ENCODE peak calls at places on chromosomes 6 and 20, in six cellular contexts. O, D, P, K, F and S are unnamed samples.

GRCh38 chr20:60009826-60010616 is 51.8 kb downstream of the CDH26 start:
- DNase-seq in O (peak), D (no peak), P (no peak), K (no peak), F (peak), S (peak)

GRCh38 chr20:25514195-25514594 is 71.1 kb downstream of the NINL start:
- DNase-seq in O (no peak), D (no peak), P (no peak), K (no peak), F (no peak), S (no peak)

GRCh38 chr6:142088858-142089216 is 43.9 kb upstream of the GJE1 start:
- DNase-seq in O (peak), D (no peak), P (peak), K (peak), F (peak), S (peak)

GRCh38 chr6:82337688-82338257 is 25.8 kb upstream of the TPBG start:
- DNase-seq in O (no peak), D (no peak), P (no peak), K (no peak), F (no peak), S (no peak)

GRCh38 chr20:48236485-48237055 is 451.3 kb upstream of the SULF2 start:
- DNase-seq in O (no peak), D (peak), P (no peak), K (no peak), F (no peak), S (no peak)

GRCh38 chr6:131643262-131643631 is 6.1 kb downstream of the ENPP3 start:
- DNase-seq in O (no peak), D (no peak), P (no peak), K (no peak), F (no peak), S (no peak)

GRCh38 chr20:25484224-25484846 is 76.9 kb downstream of the GINS1 start:
- DNase-seq in O (no peak), D (no peak), P (no peak), K (no peak), F (no peak), S (no peak)

GRCh38 chr6:9485992-9486391 is 928.9 kb downstream of the TFAP2A start:
- DNase-seq in O (no peak), D (no peak), P (no peak), K (no peak), F (no peak), S (no peak)

GRCh38 chr6:104884867-104885517 is 25.3 kb upstream of the HACE1 start:
- DNase-seq in O (no peak), D (no peak), P (no peak), K (no peak), F (no peak), S (peak)

GRCh38 chr20:4944918-4945317 is 56.4 kb downstream of the SLC23A2 start:
- DNase-seq in O (no peak), D (no peak), P (no peak), K (no peak), F (no peak), S (no peak)

GRCh38 chr6:26472549-26473245 is 14.9 kb downstream of the BTN2A1 start:
- DNase-seq in O (no peak), D (no peak), P (no peak), K (no peak), F (no peak), S (no peak)

GRCh38 chr6:157527471-157527907 is 146.5 kb downstream of the ZDHHC14 start:
- DNase-seq in O (peak), D (peak), P (no peak), K (peak), F (no peak), S (peak)

GRCh38 chr6:43274916-43275597 is 23.0 kb upstream of the SLC22A7 start:
- DNase-seq in O (no peak), D (no peak), P (no peak), K (no peak), F (peak), S (no peak)

GRCh38 chr6:165895421-165896165 is 232.6 kb upstream of the PDE10A start:
- DNase-seq in O (no peak), D (no peak), P (no peak), K (no peak), F (no peak), S (peak)

GRCh38 chr6:150025201-150025917 is at the start of gene RAET1L:
- DNase-seq in O (no peak), D (no peak), P (no peak), K (peak), F (no peak), S (peak)

GRCh38 chr6:117351521-117351920 is 74.2 kb downstream of the ROS1 start:
- DNase-seq in O (no peak), D (no peak), P (no peak), K (no peak), F (no peak), S (no peak)

GRCh38 chr6:117354671-117355070 is 71.1 kb downstream of the ROS1 start:
- DNase-seq in O (no peak), D (no peak), P (no peak), K (no peak), F (no peak), S (no peak)

GRCh38 chr6:117352466-117353081 is 73.2 kb downstream of the ROS1 start:
- DNase-seq in O (peak), D (no peak), P (no peak), K (peak), F (no peak), S (peak)
- TF ChIP-seq CTCF in O (peak), D (no peak), P (peak), K (peak), F (peak), S (peak)

GRCh38 chr6:170346649-170347048 is 40.1 kb downstream of the FAM120B start:
- DNase-seq in O (no peak), D (no peak), P (no peak), K (no peak), F (no peak), S (no peak)
- H3K4me3 ChIP-seq in O (no peak), D (no peak), P (no peak), K (no peak), F (no peak), S (no peak)

GRCh38 chr20:38603286-38603685 is 1.7 kb downstream of the ARHGAP40 start:
- DNase-seq in O (no peak), D (no peak), P (no peak), K (no peak), F (no peak), S (no peak)

GRCh38 chr20:38602185-38602581 is 574 bp downstream of the ARHGAP40 start:
- DNase-seq in O (no peak), D (no peak), P (no peak), K (no peak), F (no peak), S (no peak)

GRCh38 chr20:38601216-38602184 is at the start of gene ARHGAP40:
- DNase-seq in O (peak), D (no peak), P (no peak), K (no peak), F (peak), S (no peak)

GRCh38 chr20:38599410-38599882 is 2.2 kb upstream of the ARHGAP40 start:
- DNase-seq in O (peak), D (no peak), P (peak), K (no peak), F (no peak), S (peak)

GRCh38 chr20:38600057-38600456 is 1.6 kb upstream of the ARHGAP40 start:
- DNase-seq in O (no peak), D (no peak), P (no peak), K (no peak), F (no peak), S (no peak)
- H3K27ac ChIP-seq in O (no peak), D (no peak), P (no peak), K (no peak), F (no peak), S (no peak)

GRCh38 chr6:114253431-114253830 is 89.4 kb downstream of the HS3ST5 start:
- DNase-seq in O (no peak), D (no peak), P (no peak), K (no peak), F (no peak), S (no peak)
- TF ChIP-seq CTCF in O (no peak), D (no peak), P (no peak), K (no peak), F (no peak), S (no peak)

GRCh38 chr20:57717797-57718196 is 8.0 kb upstream of the PMEPA1 start:
- DNase-seq in O (no peak), D (no peak), P (no peak), K (no peak), F (no peak), S (no peak)
- H3K4me3 ChIP-seq in O (no peak), D (no peak), P (no peak), K (no peak), F (no peak), S (no peak)

GRCh38 chr6:168030881-168031280 is 33.4 kb downstream of the KIF25 start:
- DNase-seq in O (no peak), D (no peak), P (peak), K (no peak), F (no peak), S (no peak)
- H3K27ac ChIP-seq in O (no peak), D (no peak), P (peak), K (no peak), F (no peak), S (no peak)

GRCh38 chr6:38720295-38720694 is 5.2 kb downstream of the DNAH8 start:
- DNase-seq in O (peak), D (no peak), P (no peak), K (peak), F (peak), S (peak)
- TF ChIP-seq CTCF in O (peak), D (no peak), P (no peak), K (peak), F (peak), S (peak)

GRCh38 chr6:33417903-33418689 is at the start of gene CUTA:
- DNase-seq in O (peak), D (peak), P (peak), K (peak), F (peak), S (peak)

GRCh38 chr6:33418690-33419291 is 884 bp upstream of the CUTA start:
- DNase-seq in O (peak), D (no peak), P (no peak), K (peak), F (peak), S (no peak)

GRCh38 chr6:33421344-33421643 is 1.4 kb downstream of the SYNGAP1 start:
- DNase-seq in O (no peak), D (no peak), P (no peak), K (no peak), F (no peak), S (no peak)

GRCh38 chr6:33419580-33420492 is at the start of gene SYNGAP1:
- DNase-seq in O (peak), D (peak), P (peak), K (peak), F (peak), S (peak)

GRCh38 chr6:33420493-33421343 is 853 bp downstream of the SYNGAP1 start:
- DNase-seq in O (peak), D (no peak), P (no peak), K (no peak), F (no peak), S (no peak)
- H3K4me3 ChIP-seq in O (no peak), D (peak), P (peak), K (peak), F (peak), S (peak)

GRCh38 chr20:44033344-44033743 is 118.7 kb downstream of the TOX2 start:
- DNase-seq in O (no peak), D (no peak), P (no peak), K (peak), F (no peak), S (peak)
- H3K27ac ChIP-seq in O (no peak), D (no peak), P (no peak), K (no peak), F (no peak), S (no peak)